ENCODE peak calls at places on chromosomes 1 and 21, in five cellular contexts. One of them, this sample, is unnamed.

GRCh38 chr1:108327534-108328462 is 83.9 kb upstream of the NBPF4 start:
- DNase-seq in Karpas-422: no peak
- DNase-seq in endothelial cell of umbilical vein: no peak
- DNase-seq in hepatocyte: no peak
- DNase-seq in OCI-LY7: no peak
- DNase-seq in this sample: no peak

GRCh38 chr1:203440780-203441179 is 34.8 kb upstream of the PRELP start:
- DNase-seq in Karpas-422: peak; percentile 80
- DNase-seq in endothelial cell of umbilical vein: peak; percentile 65
- DNase-seq in hepatocyte: peak; percentile 80
- DNase-seq in OCI-LY7: peak; percentile 65
- DNase-seq in this sample: peak; percentile 88

GRCh38 chr1:118960567-118961136 is 27.5 kb downstream of the TBX15 start:
- DNase-seq in Karpas-422: no peak
- DNase-seq in endothelial cell of umbilical vein: no peak
- DNase-seq in hepatocyte: peak; percentile 89
- DNase-seq in OCI-LY7: peak; percentile 4
- DNase-seq in this sample: peak; percentile 71

GRCh38 chr1:185804206-185804605 is 70.0 kb downstream of the HMCN1 start:
- DNase-seq in Karpas-422: no peak
- DNase-seq in endothelial cell of umbilical vein: peak; percentile 21
- DNase-seq in hepatocyte: no peak
- DNase-seq in OCI-LY7: no peak
- DNase-seq in this sample: peak; percentile 62

GRCh38 chr1:93114403-93114802 is 35.3 kb downstream of the MTF2 start:
- DNase-seq in Karpas-422: no peak
- DNase-seq in endothelial cell of umbilical vein: no peak
- DNase-seq in hepatocyte: no peak
- DNase-seq in OCI-LY7: no peak
- DNase-seq in this sample: peak; percentile 3

GRCh38 chr1:228037401-228038386 is 30.9 kb downstream of the WNT3A start:
- DNase-seq in Karpas-422: no peak
- DNase-seq in endothelial cell of umbilical vein: peak; percentile 6
- DNase-seq in hepatocyte: peak; percentile 66
- DNase-seq in OCI-LY7: no peak
- DNase-seq in this sample: no peak

GRCh38 chr1:244850896-244851295 is 13.4 kb downstream of the HNRNPU start:
- DNase-seq in Karpas-422: peak; percentile 41
- DNase-seq in endothelial cell of umbilical vein: no peak
- DNase-seq in hepatocyte: no peak
- DNase-seq in OCI-LY7: no peak
- DNase-seq in this sample: no peak

GRCh38 chr1:75981188-75981897 is 49.1 kb upstream of the ASB17 start:
- DNase-seq in Karpas-422: no peak
- DNase-seq in endothelial cell of umbilical vein: no peak
- DNase-seq in hepatocyte: no peak
- DNase-seq in OCI-LY7: no peak
- DNase-seq in this sample: no peak

GRCh38 chr1:209869242-209870149 is 41.7 kb downstream of the UTP25 start:
- DNase-seq in Karpas-422: no peak
- DNase-seq in endothelial cell of umbilical vein: no peak
- DNase-seq in hepatocyte: no peak
- DNase-seq in OCI-LY7: no peak
- DNase-seq in this sample: peak; percentile 67

GRCh38 chr1:196317535-196318522 is 290.4 kb downstream of the KCNT2 start:
- DNase-seq in Karpas-422: peak; percentile 62
- DNase-seq in endothelial cell of umbilical vein: peak; percentile 62
- DNase-seq in hepatocyte: peak; percentile 62
- DNase-seq in OCI-LY7: peak; percentile 3
- DNase-seq in this sample: peak; percentile 36

GRCh38 chr1:22104865-22105437 is 37.9 kb downstream of the WNT4 start:
- DNase-seq in Karpas-422: no peak
- DNase-seq in endothelial cell of umbilical vein: no peak
- DNase-seq in hepatocyte: no peak
- DNase-seq in OCI-LY7: no peak
- DNase-seq in this sample: no peak

GRCh38 chr1:228085287-228085926 is 2.9 kb downstream of the ARF1 start:
- DNase-seq in Karpas-422: no peak
- DNase-seq in endothelial cell of umbilical vein: peak; percentile 74
- DNase-seq in hepatocyte: peak; percentile 78
- DNase-seq in OCI-LY7: no peak
- DNase-seq in this sample: peak; percentile 76

GRCh38 chr1:2936568-2937515 is 84.4 kb upstream of the ACTRT2 start:
- DNase-seq in Karpas-422: no peak
- DNase-seq in endothelial cell of umbilical vein: no peak
- DNase-seq in hepatocyte: no peak
- DNase-seq in OCI-LY7: no peak
- DNase-seq in this sample: no peak

GRCh38 chr1:192809286-192810252 is 730 bp downstream of the RGS2 start:
- DNase-seq in Karpas-422: peak; percentile 87
- DNase-seq in endothelial cell of umbilical vein: peak; percentile 68
- DNase-seq in hepatocyte: peak; percentile 55
- DNase-seq in OCI-LY7: peak; percentile 71
- DNase-seq in this sample: peak; percentile 68

GRCh38 chr1:183989078-183989577 is 48.4 kb downstream of the COLGALT2 start:
- DNase-seq in Karpas-422: no peak
- DNase-seq in endothelial cell of umbilical vein: no peak
- DNase-seq in hepatocyte: peak; percentile 12
- DNase-seq in OCI-LY7: no peak
- DNase-seq in this sample: peak; percentile 43

GRCh38 chr1:50308883-50309282 is 114.4 kb downstream of the DMRTA2 start:
- DNase-seq in Karpas-422: peak; percentile 82
- DNase-seq in endothelial cell of umbilical vein: peak; percentile 24
- DNase-seq in hepatocyte: peak; percentile 65
- DNase-seq in OCI-LY7: peak; percentile 48
- DNase-seq in this sample: peak; percentile 32

GRCh38 chr1:155050560-155051341 is at the start of gene ADAM15:
- DNase-seq in Karpas-422: peak; percentile 94
- DNase-seq in endothelial cell of umbilical vein: peak; percentile 81
- DNase-seq in hepatocyte: peak; percentile 93
- DNase-seq in OCI-LY7: peak; percentile 86
- DNase-seq in this sample: peak; percentile 56

GRCh38 chr21:28899744-28900143 is 92.9 kb downstream of the LTN1 start:
- DNase-seq in Karpas-422: no peak
- DNase-seq in endothelial cell of umbilical vein: no peak
- DNase-seq in hepatocyte: no peak
- DNase-seq in OCI-LY7: no peak
- DNase-seq in this sample: peak; percentile 12

GRCh38 chr1:219066631-219067349 is 106.9 kb upstream of the LYPLAL1 start:
- DNase-seq in Karpas-422: peak; percentile 58
- DNase-seq in endothelial cell of umbilical vein: peak; percentile 75
- DNase-seq in hepatocyte: peak; percentile 50
- DNase-seq in OCI-LY7: no peak
- DNase-seq in this sample: peak; percentile 72

GRCh38 chr1:229130028-229130668 is 140.8 kb upstream of the RAB4A start:
- DNase-seq in Karpas-422: no peak
- DNase-seq in endothelial cell of umbilical vein: no peak
- DNase-seq in hepatocyte: peak; percentile 47
- DNase-seq in OCI-LY7: peak; percentile 40
- DNase-seq in this sample: no peak

GRCh38 chr1:151515265-151515664 is 4.1 kb downstream of the CGN start:
- DNase-seq in Karpas-422: no peak
- DNase-seq in endothelial cell of umbilical vein: no peak
- DNase-seq in hepatocyte: no peak
- DNase-seq in OCI-LY7: no peak
- DNase-seq in this sample: no peak

GRCh38 chr1:240350910-240351331 is 259.2 kb downstream of the FMN2 start:
- DNase-seq in Karpas-422: no peak
- DNase-seq in endothelial cell of umbilical vein: no peak
- DNase-seq in hepatocyte: no peak
- DNase-seq in OCI-LY7: no peak
- DNase-seq in this sample: no peak

GRCh38 chr1:63705058-63705457 is 68.8 kb upstream of the ROR1 start:
- DNase-seq in Karpas-422: no peak
- DNase-seq in endothelial cell of umbilical vein: no peak
- DNase-seq in hepatocyte: peak; percentile 45
- DNase-seq in OCI-LY7: no peak
- DNase-seq in this sample: no peak

GRCh38 chr1:38120552-38121230 is 74.1 kb upstream of the POU3F1 start:
- DNase-seq in Karpas-422: no peak
- DNase-seq in endothelial cell of umbilical vein: no peak
- DNase-seq in hepatocyte: no peak
- DNase-seq in OCI-LY7: no peak
- DNase-seq in this sample: no peak

GRCh38 chr1:51690285-51690961 is 73.5 kb downstream of the OSBPL9 start:
- DNase-seq in Karpas-422: peak; percentile 16
- DNase-seq in endothelial cell of umbilical vein: peak; percentile 35
- DNase-seq in hepatocyte: peak; percentile 62
- DNase-seq in OCI-LY7: no peak
- DNase-seq in this sample: peak; percentile 95

GRCh38 chr1:27307851-27308598 is 13.9 kb upstream of the TMEM222 start:
- DNase-seq in Karpas-422: no peak
- DNase-seq in endothelial cell of umbilical vein: no peak
- DNase-seq in hepatocyte: no peak
- DNase-seq in OCI-LY7: no peak
- DNase-seq in this sample: no peak

GRCh38 chr1:220962031-220962751 is 82.9 kb downstream of the HLX start:
- DNase-seq in Karpas-422: no peak
- DNase-seq in endothelial cell of umbilical vein: no peak
- DNase-seq in hepatocyte: peak; percentile 28
- DNase-seq in OCI-LY7: no peak
- DNase-seq in this sample: peak; percentile 94

GRCh38 chr1:5990913-5991783 is 1.1 kb downstream of the NPHP4 start:
- DNase-seq in Karpas-422: peak; percentile 69
- DNase-seq in endothelial cell of umbilical vein: peak; percentile 33
- DNase-seq in hepatocyte: peak; percentile 56
- DNase-seq in OCI-LY7: peak; percentile 49
- DNase-seq in this sample: peak; percentile 26

GRCh38 chr21:29307718-29308455 is 9.2 kb downstream of the BACH1 start:
- DNase-seq in Karpas-422: peak; percentile 74
- DNase-seq in endothelial cell of umbilical vein: no peak
- DNase-seq in hepatocyte: no peak
- DNase-seq in OCI-LY7: no peak
- DNase-seq in this sample: no peak

GRCh38 chr21:37710555-37711293 is 205.5 kb downstream of the KCNJ6 start:
- DNase-seq in Karpas-422: no peak
- DNase-seq in endothelial cell of umbilical vein: no peak
- DNase-seq in hepatocyte: peak; percentile 25
- DNase-seq in OCI-LY7: no peak
- DNase-seq in this sample: no peak

GRCh38 chr1:197130677-197131304 is 15.7 kb downstream of the ASPM start:
- DNase-seq in Karpas-422: no peak
- DNase-seq in endothelial cell of umbilical vein: peak; percentile 22
- DNase-seq in hepatocyte: peak; percentile 9
- DNase-seq in OCI-LY7: no peak
- DNase-seq in this sample: peak; percentile 87

GRCh38 chr1:32972814-32973428 is 8.3 kb upstream of the RNF19B start:
- DNase-seq in Karpas-422: no peak
- DNase-seq in endothelial cell of umbilical vein: peak; percentile 88
- DNase-seq in hepatocyte: peak; percentile 73
- DNase-seq in OCI-LY7: no peak
- DNase-seq in this sample: peak; percentile 70

GRCh38 chr1:198726455-198726854 is 87.6 kb downstream of the PTPRC start:
- DNase-seq in Karpas-422: no peak
- DNase-seq in endothelial cell of umbilical vein: peak; percentile 76
- DNase-seq in hepatocyte: no peak
- DNase-seq in OCI-LY7: no peak
- DNase-seq in this sample: no peak

DNA sequence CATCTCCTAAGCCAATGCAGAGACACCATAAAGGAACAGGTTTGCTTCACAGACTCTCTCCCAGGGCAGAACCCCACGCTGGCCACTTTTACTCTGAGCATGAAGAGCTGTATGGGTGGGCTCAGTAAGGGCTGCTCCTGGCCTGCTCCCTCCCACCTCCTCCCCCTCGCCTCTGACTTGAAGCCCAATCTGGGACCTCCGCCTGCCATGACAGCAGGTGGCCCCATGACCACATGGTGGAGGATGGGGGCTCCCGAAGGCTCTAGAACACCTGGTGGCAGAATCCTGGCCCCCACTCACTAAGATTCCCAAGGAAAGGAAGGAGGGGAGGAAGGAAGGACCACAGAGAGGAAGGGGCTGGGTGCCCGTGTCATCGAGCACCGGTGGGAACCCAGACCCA is 23.7 kb downstream of the CASZ1 start:
- DNase-seq in Karpas-422: no peak
- DNase-seq in endothelial cell of umbilical vein: no peak
- DNase-seq in hepatocyte: no peak
- DNase-seq in OCI-LY7: no peak
- DNase-seq in this sample: no peak
- H3K79me2 ChIP-seq in Karpas-422: no peaks in the 10 kb centered on the region
- H3K79me2 ChIP-seq in endothelial cell of umbilical vein: no peaks in the 10 kb centered on the region
- H3K79me2 ChIP-seq in hepatocyte: no peaks in the 10 kb centered on the region
- H3K79me2 ChIP-seq in OCI-LY7: no peaks in the 10 kb centered on the region
- H3K79me2 ChIP-seq in this sample: no peaks in the 10 kb centered on the region

GRCh38 chr1:199809311-199809710 is 218.2 kb upstream of the NR5A2 start:
- DNase-seq in Karpas-422: no peak
- DNase-seq in endothelial cell of umbilical vein: no peak
- DNase-seq in hepatocyte: no peak
- DNase-seq in OCI-LY7: no peak
- DNase-seq in this sample: no peak

GRCh38 chr1:199811163-199811562 is 216.3 kb upstream of the NR5A2 start:
- DNase-seq in Karpas-422: no peak
- DNase-seq in endothelial cell of umbilical vein: no peak
- DNase-seq in hepatocyte: no peak
- DNase-seq in OCI-LY7: no peak
- DNase-seq in this sample: no peak

DNA sequence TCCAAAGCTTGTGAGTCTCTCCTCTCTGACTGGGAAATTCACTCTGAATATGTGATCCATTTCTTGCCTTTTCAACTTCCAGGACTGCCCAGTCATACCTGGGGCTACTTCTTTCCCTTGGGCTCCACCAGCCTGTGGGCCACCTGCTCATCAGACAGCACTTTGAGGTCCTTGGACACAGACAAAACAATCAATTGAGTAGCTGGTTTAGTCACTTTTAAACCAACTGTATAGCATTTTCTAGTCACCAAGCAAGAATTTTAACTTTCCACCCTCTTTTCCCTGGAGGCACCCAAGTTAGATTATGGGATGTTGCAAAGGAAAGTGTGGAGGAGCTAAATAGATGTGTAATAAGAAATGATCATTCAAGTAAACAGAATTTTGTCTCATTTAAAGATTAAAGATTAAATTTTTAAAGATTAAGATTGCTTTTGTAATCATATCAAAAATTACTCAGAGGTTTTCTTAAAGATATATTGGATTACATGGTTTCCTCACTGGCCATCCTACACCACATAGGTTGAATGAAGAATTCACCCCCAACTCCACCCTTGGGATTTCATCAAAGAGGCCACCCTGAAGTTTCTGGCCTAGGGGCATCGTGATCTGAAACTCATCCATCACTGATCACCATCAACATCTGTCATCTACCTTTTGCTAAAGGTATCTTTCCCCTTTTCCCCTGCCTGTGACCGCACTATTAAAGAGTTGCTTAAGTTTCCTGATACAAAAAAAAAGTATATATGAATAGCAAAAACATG is 219.2 kb upstream of the NR5A2 start:
- DNase-seq in Karpas-422: no peak
- DNase-seq in endothelial cell of umbilical vein: no peak
- DNase-seq in hepatocyte: no peak
- DNase-seq in OCI-LY7: no peak
- DNase-seq in this sample: no peak
- H3K4me2 ChIP-seq in Karpas-422: no peak overlapping the region
- H3K4me2 ChIP-seq in endothelial cell of umbilical vein: no peak overlapping the region
- H3K4me2 ChIP-seq in hepatocyte: no peak overlapping the region
- H3K4me2 ChIP-seq in OCI-LY7: no peak overlapping the region
- H3K4me2 ChIP-seq in this sample: no peak overlapping the region

GRCh38 chr1:223726380-223727001 is 14.2 kb downstream of the CAPN2 start:
- DNase-seq in Karpas-422: no peak
- DNase-seq in endothelial cell of umbilical vein: peak; percentile 96
- DNase-seq in hepatocyte: peak; percentile 91
- DNase-seq in OCI-LY7: no peak
- DNase-seq in this sample: peak; percentile 97
- H2AFZ ChIP-seq in Karpas-422: no peak overlapping the region
- H2AFZ ChIP-seq in endothelial cell of umbilical vein: no peak overlapping the region
- H2AFZ ChIP-seq in hepatocyte: no peak overlapping the region
- H2AFZ ChIP-seq in OCI-LY7: no peak overlapping the region
- H2AFZ ChIP-seq in this sample: no peak overlapping the region

GRCh38 chr1:109383087-109383779 is 14.5 kb downstream of the SORT1 start:
- DNase-seq in Karpas-422: no peak
- DNase-seq in endothelial cell of umbilical vein: no peak
- DNase-seq in hepatocyte: no peak
- DNase-seq in OCI-LY7: no peak
- DNase-seq in this sample: no peak
- H3K79me2 ChIP-seq in Karpas-422: no peaks in the 10 kb centered on the region
- H3K79me2 ChIP-seq in endothelial cell of umbilical vein: no peaks in the 10 kb centered on the region
- H3K79me2 ChIP-seq in hepatocyte: peaks cover 99% of the 10 kb centered on the region
- H3K79me2 ChIP-seq in OCI-LY7: peaks cover 86% of the 10 kb centered on the region
- H3K79me2 ChIP-seq in this sample: no peaks in the 10 kb centered on the region

This sample was measured in fibroblast of lung.